ENCODE peak calls at places on chromosome 18, in four cellular contexts. T is mesendoderm, S is uterus, W is dorsolateral prefrontal cortex. O is an unnamed sample.

GRCh38 chr18:7870855-7871254 is 303.7 kb downstream of the PTPRM start:
- DNase-seq in T (no peak), S (no peak), W (no peak), O (peak)

GRCh38 chr18:61772293-61772848 is 120.4 kb downstream of the RNF152 start:
- DNase-seq in T (no peak), S (no peak), W (no peak), O (no peak)

GRCh38 chr18:62812242-62812641 is 96.9 kb downstream of the PHLPP1 start:
- DNase-seq in T (no peak), S (no peak), W (no peak), O (no peak)

GRCh38 chr18:7224198-7224597 is 6.7 kb upstream of the LRRC30 start:
- DNase-seq in T (peak), S (no peak), W (no peak), O (no peak)

GRCh38 chr18:54775686-54776085 is 52.6 kb upstream of the RAB27B start:
- DNase-seq in T (peak), S (no peak), W (no peak), O (no peak)

GRCh38 chr18:30132959-30133358 is 909.6 kb downstream of the DSC3 start:
- DNase-seq in T (no peak), S (no peak), W (no peak), O (no peak)

GRCh38 chr18:55998071-55998522 is 410.1 kb upstream of the TCF4 start:
- DNase-seq in T (peak), S (no peak), W (peak), O (no peak)

GRCh38 chr18:68314403-68314802 is 400.5 kb downstream of the TMX3 start:
- DNase-seq in T (no peak), S (no peak), W (no peak), O (no peak)

GRCh38 chr18:44791520-44791919 is 110.8 kb downstream of the SETBP1 start:
- DNase-seq in T (no peak), S (peak), W (no peak), O (no peak)

GRCh38 chr18:30992231-30992630 is 50.3 kb downstream of the DSC3 start:
- DNase-seq in T (no peak), S (no peak), W (no peak), O (no peak)

GRCh38 chr18:28342231-28342630 is 165.3 kb upstream of the CDH2 start:
- DNase-seq in T (no peak), S (no peak), W (no peak), O (no peak)

GRCh38 chr18:56038258-56039030 is 450.5 kb upstream of the TCF4 start:
- DNase-seq in T (no peak), S (no peak), W (no peak), O (no peak)

GRCh38 chr18:23102498-23103260 is 32.6 kb upstream of the CABLES1 start:
- DNase-seq in T (no peak), S (no peak), W (no peak), O (no peak)

GRCh38 chr18:53689886-53690285 is 534.6 kb downstream of the MBD2 start:
- DNase-seq in T (no peak), S (no peak), W (no peak), O (no peak)

GRCh38 chr18:45874501-45875184 is 49.2 kb downstream of the SIGLEC15 start:
- DNase-seq in T (no peak), S (no peak), W (no peak), O (no peak)

GRCh38 chr18:361941-362913 is 94.4 kb upstream of the THOC1 start:
- DNase-seq in T (peak), S (peak), W (no peak), O (peak)

GRCh38 chr18:3110034-3110752 is 97.2 kb upstream of the LPIN2 start:
- DNase-seq in T (no peak), S (no peak), W (no peak), O (no peak)

GRCh38 chr18:60872434-60872833 is 460.8 kb upstream of the CDH20 start:
- DNase-seq in T (no peak), S (no peak), W (no peak), O (no peak)

GRCh38 chr18:44938396-44939036 is 257.8 kb downstream of the SETBP1 start:
- DNase-seq in T (peak), S (no peak), W (no peak), O (no peak)

GRCh38 chr18:24408496-24408895 is 10.9 kb upstream of the OSBPL1A start:
- DNase-seq in T (no peak), S (no peak), W (no peak), O (no peak)

GRCh38 chr18:67581178-67581577 is 64.7 kb upstream of the DSEL start:
- DNase-seq in T (no peak), S (no peak), W (no peak), O (no peak)

GRCh38 chr18:5196253-5197031 is 615 bp downstream of the AKAIN1 start:
- DNase-seq in T (peak), S (no peak), W (no peak), O (no peak)

GRCh38 chr18:31736630-31737029 is 24.1 kb downstream of the SLC25A52 start:
- DNase-seq in T (no peak), S (no peak), W (no peak), O (no peak)

GRCh38 chr18:3294435-3295080 is 32.6 kb downstream of the MYL12B start:
- DNase-seq in T (peak), S (no peak), W (no peak), O (no peak)

GRCh38 chr18:24063121-24063731 is 48.7 kb downstream of the TTC39C start:
- DNase-seq in T (peak), S (no peak), W (no peak), O (no peak)

GRCh38 chr18:52484977-52485376 is 145.0 kb downstream of the DCC start:
- DNase-seq in T (no peak), S (no peak), W (no peak), O (no peak)

GRCh38 chr18:54671291-54671881 is 80.3 kb downstream of the DYNAP start:
- DNase-seq in T (peak), S (no peak), W (no peak), O (no peak)

GRCh38 chr18:2818281-2818680 is 28.5 kb upstream of the EMILIN2 start:
- DNase-seq in T (no peak), S (no peak), W (no peak), O (no peak)

GRCh38 chr18:72107647-72108046 is 436.5 kb downstream of the CBLN2 start:
- DNase-seq in T (peak), S (no peak), W (no peak), O (no peak)

GRCh38 chr18:49486617-49486958 is 446 bp downstream of the C18orf32 start:
- DNase-seq in T (no peak), S (no peak), W (no peak), O (no peak)

GRCh38 chr18:49490246-49490762 is 3.3 kb upstream of the C18orf32 start:
- DNase-seq in T (no peak), S (no peak), W (no peak), O (no peak)

GRCh38 chr18:49486959-49487710 is at the start of gene C18orf32:
- DNase-seq in T (peak), S (peak), W (peak), O (peak)

GRCh38 chr18:49491534-49491856 is 4.5 kb upstream of the C18orf32 start:
- DNase-seq in T (no peak), S (no peak), W (no peak), O (no peak)

GRCh38 chr18:49487711-49488310 is 777 bp upstream of the C18orf32 start:
- DNase-seq in T (no peak), S (no peak), W (no peak), O (no peak)
- H3K4me3 ChIP-seq in T (no peak), S (peak), W (peak), O (peak)

GRCh38 chr18:35267161-35267651 is 22.8 kb downstream of the ZSCAN30 start:
- DNase-seq in T (no peak), S (peak), W (peak), O (peak)
- H3K4me3 ChIP-seq in T (no peak), S (peak), W (peak), O (peak)

GRCh38 chr18:59700535-59700967 is 3.3 kb upstream of the CCBE1 start:
- DNase-seq in T (no peak), S (no peak), W (no peak), O (no peak)
- H3K4me3 ChIP-seq in T (no peak), S (no peak), W (no peak), O (no peak)

DNA sequence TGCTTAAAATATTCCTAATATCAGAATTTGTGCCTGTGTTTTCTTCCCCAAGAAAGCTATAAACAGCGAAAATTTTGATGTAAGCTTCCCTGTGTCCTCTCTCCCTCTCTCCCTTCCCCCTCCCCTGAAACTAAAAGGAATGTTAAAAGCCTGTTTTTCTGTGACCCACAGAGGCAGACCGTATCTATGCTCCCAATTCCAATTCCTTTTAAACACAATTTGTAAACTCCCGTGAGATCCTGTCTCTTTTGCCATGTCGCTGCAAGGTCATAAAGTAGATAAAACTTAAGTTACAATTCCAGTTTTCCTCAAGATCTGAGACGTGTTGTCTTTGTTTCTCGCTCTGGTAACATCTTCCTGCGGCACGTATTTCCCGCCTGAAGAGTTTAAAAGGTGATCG is 23.3 kb downstream of the SKA1 start:
- DNase-seq in T (peak), S (no peak), W (no peak), O (no peak)
- H3K4me3 ChIP-seq in T (no peak), S (no peak), W (no peak), O (no peak)

DNA sequence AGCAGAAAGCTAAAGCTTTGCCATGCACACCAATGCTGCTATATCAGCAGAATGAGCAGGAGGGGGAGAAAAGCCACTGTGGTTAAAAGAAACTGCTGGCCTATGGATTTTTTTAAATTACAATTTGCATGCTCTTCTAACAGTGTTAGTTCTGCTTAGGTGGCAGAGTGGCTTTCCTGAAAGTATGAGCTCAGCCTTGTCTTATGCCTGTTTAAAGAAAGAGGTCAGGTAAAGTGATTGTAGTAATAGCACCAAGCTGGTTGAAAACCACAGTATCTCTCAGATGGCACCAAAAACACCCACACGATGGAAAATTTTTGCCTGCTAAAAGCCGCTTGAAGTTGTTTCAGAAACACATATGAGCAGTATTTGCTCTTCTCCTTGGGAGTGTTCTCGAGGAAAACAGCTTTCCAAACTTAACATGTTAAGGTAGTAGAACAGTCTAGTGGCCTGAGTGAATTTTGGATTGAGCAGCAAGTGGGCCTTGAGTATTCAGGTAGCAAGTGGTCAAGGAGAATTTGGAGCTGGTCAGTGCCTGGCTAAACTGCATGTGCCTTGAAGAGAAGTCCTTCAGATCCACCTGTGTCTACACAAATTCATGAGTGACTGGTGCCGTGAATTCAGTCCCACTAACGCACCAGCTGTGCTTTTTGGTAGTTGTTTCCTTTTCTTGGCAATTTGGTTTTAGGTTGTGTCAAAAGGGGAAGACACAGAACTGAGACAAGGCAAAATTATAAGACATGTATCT is 19.6 kb upstream of the NDUFV2 start:
- DNase-seq in T (no peak), S (no peak), W (no peak), O (no peak)
- H3K4me3 ChIP-seq in T (no peak), S (no peak), W (no peak), O (no peak)

GRCh38 chr18:48934708-48935432 is 15.9 kb downstream of the SMAD7 start:
- DNase-seq in T (no peak), S (no peak), W (no peak), O (peak)
- H3K4me3 ChIP-seq in T (no peak), S (no peak), W (no peak), O (peak)

GRCh38 chr18:79797518-79798345 is at the start of gene KCNG2:
- DNase-seq in T (peak), S (no peak), W (no peak), O (no peak)

GRCh38 chr18:79799619-79800352 is 2.0 kb downstream of the KCNG2 start:
- DNase-seq in T (no peak), S (no peak), W (no peak), O (no peak)

GRCh38 chr18:79800353-79801180 is 2.8 kb downstream of the KCNG2 start:
- DNase-seq in T (no peak), S (no peak), W (no peak), O (no peak)

GRCh38 chr18:79798346-79798998 is 734 bp downstream of the KCNG2 start:
- DNase-seq in T (no peak), S (no peak), W (no peak), O (no peak)

GRCh38 chr18:79798999-79799370 is 1.2 kb downstream of the KCNG2 start:
- DNase-seq in T (no peak), S (no peak), W (no peak), O (no peak)
- H3K4me3 ChIP-seq in T (no peak), S (no peak), W (peak), O (peak)